ENCODE peak calls at places on chromosomes 13 and 19, in four cellular contexts. One of them, this sample, is unnamed.

GRCh38 chr19:53172892-53173291 is 14.0 kb upstream of the ZNF347 start:
- DNase-seq in WERI-Rb-1: no peak
- DNase-seq in neural progenitor cell: no peak
- DNase-seq in left ventricle myocardium inferior: no peak
- DNase-seq in this sample: peak

GRCh38 chr19:1364070-1364719 is 19.5 kb upstream of the NDUFS7 start:
- DNase-seq in WERI-Rb-1: no peak
- DNase-seq in neural progenitor cell: no peak
- DNase-seq in left ventricle myocardium inferior: no peak
- DNase-seq in this sample: no peak

GRCh38 chr13:98484289-98485219 is 92.4 kb downstream of the STK24 start:
- DNase-seq in WERI-Rb-1: peak
- DNase-seq in neural progenitor cell: peak
- DNase-seq in left ventricle myocardium inferior: peak
- DNase-seq in this sample: peak

GRCh38 chr13:50711449-50711848 is 132.0 kb downstream of the DLEU7 start:
- DNase-seq in WERI-Rb-1: no peak
- DNase-seq in neural progenitor cell: no peak
- DNase-seq in left ventricle myocardium inferior: no peak
- DNase-seq in this sample: no peak

GRCh38 chr13:66102864-66103263 is 1127.3 kb downstream of the PCDH9 start:
- DNase-seq in WERI-Rb-1: no peak
- DNase-seq in neural progenitor cell: no peak
- DNase-seq in left ventricle myocardium inferior: no peak
- DNase-seq in this sample: no peak

GRCh38 chr19:55406869-55407624 is 541 bp downstream of the UBE2S start:
- DNase-seq in WERI-Rb-1: no peak
- DNase-seq in neural progenitor cell: peak
- DNase-seq in left ventricle myocardium inferior: peak
- DNase-seq in this sample: peak

GRCh38 chr19:16887353-16888265 is 1.2 kb upstream of the F2RL3 start:
- DNase-seq in WERI-Rb-1: no peak
- DNase-seq in neural progenitor cell: no peak
- DNase-seq in left ventricle myocardium inferior: no peak
- DNase-seq in this sample: no peak

GRCh38 chr13:113895436-113895835 is 31.6 kb upstream of the GAS6 start:
- DNase-seq in WERI-Rb-1: no peak
- DNase-seq in neural progenitor cell: no peak
- DNase-seq in left ventricle myocardium inferior: no peak
- DNase-seq in this sample: no peak

GRCh38 chr19:12668937-12669271 is 2.3 kb downstream of the WDR83 start:
- DNase-seq in WERI-Rb-1: peak
- DNase-seq in neural progenitor cell: peak
- DNase-seq in left ventricle myocardium inferior: peak
- DNase-seq in this sample: peak

GRCh38 chr13:51816604-51817254 is 12.8 kb upstream of the DHRS12 start:
- DNase-seq in WERI-Rb-1: no peak
- DNase-seq in neural progenitor cell: no peak
- DNase-seq in left ventricle myocardium inferior: no peak
- DNase-seq in this sample: peak

GRCh38 chr19:45528744-45529453 is 21.6 kb downstream of the VASP start:
- DNase-seq in WERI-Rb-1: no peak
- DNase-seq in neural progenitor cell: peak
- DNase-seq in left ventricle myocardium inferior: no peak
- DNase-seq in this sample: peak

GRCh38 chr13:51674276-51674675 is 90.0 kb downstream of the WDFY2 start:
- DNase-seq in WERI-Rb-1: no peak
- DNase-seq in neural progenitor cell: peak
- DNase-seq in left ventricle myocardium inferior: no peak
- DNase-seq in this sample: peak

GRCh38 chr19:5157186-5157585 is 183.4 kb downstream of the PTPRS start:
- DNase-seq in WERI-Rb-1: no peak
- DNase-seq in neural progenitor cell: no peak
- DNase-seq in left ventricle myocardium inferior: no peak
- DNase-seq in this sample: no peak

GRCh38 chr13:23074054-23074805 is 106.5 kb upstream of the SGCG start:
- DNase-seq in WERI-Rb-1: no peak
- DNase-seq in neural progenitor cell: no peak
- DNase-seq in left ventricle myocardium inferior: no peak
- DNase-seq in this sample: no peak

GRCh38 chr19:1468274-1469199 is 10.5 kb downstream of the C19orf25 start:
- DNase-seq in WERI-Rb-1: no peak
- DNase-seq in neural progenitor cell: peak
- DNase-seq in left ventricle myocardium inferior: no peak
- DNase-seq in this sample: peak

GRCh38 chr13:66803759-66804456 is 426.2 kb downstream of the PCDH9 start:
- DNase-seq in WERI-Rb-1: no peak
- DNase-seq in neural progenitor cell: no peak
- DNase-seq in left ventricle myocardium inferior: no peak
- DNase-seq in this sample: peak

GRCh38 chr13:27174766-27175455 is 3.3 kb upstream of the USP12 start:
- DNase-seq in WERI-Rb-1: no peak
- DNase-seq in neural progenitor cell: no peak
- DNase-seq in left ventricle myocardium inferior: no peak
- DNase-seq in this sample: peak

GRCh38 chr13:92657565-92657964 is 569.0 kb upstream of the GPC6 start:
- DNase-seq in WERI-Rb-1: no peak
- DNase-seq in neural progenitor cell: no peak
- DNase-seq in left ventricle myocardium inferior: no peak
- DNase-seq in this sample: no peak

GRCh38 chr13:22121340-22121739 is 450.5 kb downstream of the FGF9 start:
- DNase-seq in WERI-Rb-1: no peak
- DNase-seq in neural progenitor cell: no peak
- DNase-seq in left ventricle myocardium inferior: no peak
- DNase-seq in this sample: no peak

GRCh38 chr13:35672611-35673010 is 196.1 kb upstream of the MAB21L1 start:
- DNase-seq in WERI-Rb-1: peak
- DNase-seq in neural progenitor cell: no peak
- DNase-seq in left ventricle myocardium inferior: no peak
- DNase-seq in this sample: no peak

DNA sequence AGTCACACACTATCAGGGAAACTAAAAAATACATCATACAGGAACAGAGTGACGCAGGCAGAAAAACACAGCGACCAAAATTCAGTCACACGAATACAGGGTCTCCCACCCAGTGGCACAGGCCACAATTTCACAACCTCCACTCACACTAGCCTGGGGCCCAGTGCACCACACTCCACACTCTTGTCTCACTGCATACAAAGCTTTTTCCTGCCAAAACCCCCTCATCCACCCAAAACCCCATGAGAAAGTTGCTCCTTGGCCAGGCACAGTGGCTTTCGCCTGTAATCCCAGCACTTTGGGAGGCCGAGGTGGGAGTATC is 1.2 kb downstream of the S1PR5 start:
- DNase-seq in WERI-Rb-1: no peak
- DNase-seq in neural progenitor cell: no peak
- DNase-seq in left ventricle myocardium inferior: no peak
- DNase-seq in this sample: no peak
- H3K4me3 ChIP-seq in WERI-Rb-1: no peak
- H3K4me3 ChIP-seq in neural progenitor cell: no peak
- H3K4me3 ChIP-seq in left ventricle myocardium inferior: no peak
- H3K4me3 ChIP-seq in this sample: peak

GRCh38 chr13:110444226-110444653 is 117.3 kb downstream of the RAB20 start:
- DNase-seq in WERI-Rb-1: no peak
- DNase-seq in neural progenitor cell: no peak
- DNase-seq in left ventricle myocardium inferior: peak
- DNase-seq in this sample: peak
- TF ChIP-seq CTCF in WERI-Rb-1: no peak
- TF ChIP-seq CTCF in neural progenitor cell: no peak
- TF ChIP-seq CTCF in left ventricle myocardium inferior: peak
- TF ChIP-seq CTCF in this sample: peak

DNA sequence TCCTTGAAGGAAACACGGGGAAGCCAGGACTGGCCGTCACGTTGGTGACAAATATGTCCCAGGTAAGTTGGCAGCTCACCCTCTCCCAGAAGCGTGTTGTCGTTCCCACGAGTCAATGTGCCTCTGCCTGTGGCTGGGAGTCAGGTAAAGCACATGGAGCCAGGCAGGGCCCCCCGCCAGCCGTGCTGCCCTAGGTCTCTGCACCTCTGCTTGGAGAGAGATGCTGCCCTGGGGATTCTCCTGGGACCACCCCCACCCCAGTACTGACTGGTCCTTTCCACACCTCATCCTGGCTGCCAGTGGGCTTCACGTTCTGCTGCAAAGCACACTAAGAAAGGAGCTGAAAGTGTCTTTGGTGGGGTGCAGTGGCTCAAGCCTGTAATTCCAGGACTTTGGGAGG is 9.9 kb downstream of the ZNF114 start:
- DNase-seq in WERI-Rb-1: no peak
- DNase-seq in neural progenitor cell: no peak
- DNase-seq in left ventricle myocardium inferior: no peak
- DNase-seq in this sample: no peak
- H3K4me3 ChIP-seq in WERI-Rb-1: no peak
- H3K4me3 ChIP-seq in neural progenitor cell: no peak
- H3K4me3 ChIP-seq in left ventricle myocardium inferior: no peak
- H3K4me3 ChIP-seq in this sample: no peak

DNA sequence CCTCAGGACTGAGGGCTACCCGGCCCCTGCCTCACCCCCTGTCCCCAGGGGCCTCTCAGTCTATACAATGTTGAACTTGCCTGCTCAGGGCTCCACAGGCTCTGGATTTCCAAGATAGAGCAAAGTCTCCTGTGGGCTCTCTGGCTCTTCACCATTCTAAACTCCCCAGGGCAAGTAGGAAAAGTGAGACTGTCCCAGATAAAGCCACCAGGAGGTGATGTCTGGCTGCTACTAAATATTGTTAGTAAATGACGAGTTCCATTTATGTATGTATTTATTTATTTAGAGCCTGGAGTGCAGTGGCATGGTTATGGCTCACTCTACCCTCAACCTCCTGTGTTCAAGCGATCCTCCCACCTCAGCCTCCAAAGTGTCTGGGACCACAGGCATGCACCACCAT is 73.6 kb upstream of the SIAH3 start:
- DNase-seq in WERI-Rb-1: no peak
- DNase-seq in neural progenitor cell: no peak
- DNase-seq in left ventricle myocardium inferior: no peak
- DNase-seq in this sample: no peak
- TF ChIP-seq CTCF in WERI-Rb-1: no peak
- TF ChIP-seq CTCF in neural progenitor cell: no peak
- TF ChIP-seq CTCF in left ventricle myocardium inferior: no peak
- TF ChIP-seq CTCF in this sample: no peak

This sample was measured in epithelial cell of esophagus.